ENCODE peak calls at places on chromosomes 12 and 14, in seven cellular contexts. W is H1; M is ovary; Q is fibroblast of lung; G is CD8-positive, alpha-beta T cell; K is HCT116; A is MM.1S. F is an unnamed sample.
A peak's percentile ranks its signal among the peaks of the same experiment; 100 is the strongest.

GRCh38 chr14:105398726-105399440 is 545 bp downstream of the TEX22 start:
- DNase-seq in M (no peak), K (no peak), G (no peak), A (no peak), W (peak; percentile 69), Q (peak; percentile 45), F (no peak)

GRCh38 chr12:110339184-110339952 is 58.3 kb downstream of the ATP2A2 start:
- DNase-seq in A (no peak), Q (no peak), W (peak; percentile 22), G (no peak), M (no peak), K (no peak), F (no peak)

GRCh38 chr14:103517172-103517566 is 5.5 kb downstream of the CKB start:
- DNase-seq in M (no peak), K (no peak), Q (no peak), A (no peak), W (no peak), G (no peak), F (no peak)

GRCh38 chr14:26525057-26525456 is 72.8 kb downstream of the NOVA1 start:
- DNase-seq in W (no peak), M (no peak), Q (no peak), G (no peak), A (no peak), K (no peak), F (no peak)

GRCh38 chr12:62543741-62544140 is 77.1 kb downstream of the MON2 start:
- DNase-seq in K (no peak), Q (no peak), M (no peak), A (no peak), G (no peak), W (no peak), F (no peak)

GRCh38 chr12:68932701-68933563 is at the start of gene CPM:
- DNase-seq in W (peak; percentile 77), M (peak; percentile 75), Q (peak; percentile 54), G (peak; percentile 65), A (peak; percentile 74), K (no peak), F (peak; percentile 59)

GRCh38 chr12:1657616-1658167 is 28.7 kb downstream of the WNT5B start:
- DNase-seq in K (no peak), W (no peak), G (no peak), M (no peak), A (no peak), Q (no peak), F (no peak)

GRCh38 chr12:64603183-64603841 is 7.0 kb upstream of the RASSF3 start:
- DNase-seq in G (no peak), K (no peak), M (no peak), W (no peak), A (no peak), Q (no peak), F (no peak)

GRCh38 chr12:79046021-79046420 is 181.4 kb downstream of the SYT1 start:
- DNase-seq in K (no peak), G (no peak), M (no peak), Q (no peak), A (no peak), W (no peak), F (no peak)

GRCh38 chr12:118055144-118055557 is 5.8 kb downstream of the WSB2 start:
- DNase-seq in M (no peak), Q (no peak), K (no peak), G (peak; percentile 68), A (peak; percentile 48), W (peak; percentile 79), F (peak; percentile 50)

GRCh38 chr14:60184597-60185555 is 19.7 kb upstream of the DHRS7 start:
- DNase-seq in W (no peak), M (no peak), A (no peak), G (no peak), Q (no peak), K (no peak), F (no peak)

GRCh38 chr12:103308396-103308795 is 187.4 kb downstream of the C12orf42 start:
- DNase-seq in K (no peak), W (no peak), G (no peak), M (no peak), A (no peak), Q (no peak), F (no peak)

GRCh38 chr12:112023759-112024396 is 10.7 kb downstream of the ERP29 start:
- DNase-seq in M (no peak), K (no peak), Q (no peak), W (no peak), A (no peak), G (no peak), F (no peak)

GRCh38 chr12:56546680-56547079 is 25.1 kb downstream of the RBMS2 start:
- DNase-seq in G (no peak), W (no peak), K (no peak), A (no peak), Q (no peak), M (no peak), F (no peak)

GRCh38 chr14:69282448-69282847 is 22.5 kb downstream of the GALNT16 start:
- DNase-seq in G (no peak), K (no peak), W (no peak), Q (no peak), M (no peak), A (no peak), F (no peak)

GRCh38 chr14:79544671-79545070 is 666.6 kb downstream of the DIO2 start:
- DNase-seq in G (no peak), W (no peak), K (no peak), A (no peak), Q (peak; percentile 98), M (no peak), F (no peak)

GRCh38 chr12:82659343-82660207 is 27.1 kb upstream of the TMTC2 start:
- DNase-seq in A (no peak), Q (no peak), M (no peak), K (no peak), G (no peak), W (no peak), F (no peak)

GRCh38 chr12:11785722-11786121 is 136.2 kb downstream of the ETV6 start:
- DNase-seq in M (no peak), Q (peak; percentile 47), A (no peak), W (no peak), G (no peak), K (no peak), F (no peak)

GRCh38 chr14:103512701-103513611 is 9.7 kb downstream of the CKB start:
- DNase-seq in A (no peak), G (no peak), K (no peak), W (no peak), M (no peak), Q (peak; percentile 84), F (no peak)

GRCh38 chr12:9741726-9742125 is 8.8 kb upstream of the CLECL1 start:
- DNase-seq in Q (no peak), W (no peak), G (peak; percentile 67), A (peak; percentile 90), M (no peak), K (no peak), F (peak; percentile 90)

DNA sequence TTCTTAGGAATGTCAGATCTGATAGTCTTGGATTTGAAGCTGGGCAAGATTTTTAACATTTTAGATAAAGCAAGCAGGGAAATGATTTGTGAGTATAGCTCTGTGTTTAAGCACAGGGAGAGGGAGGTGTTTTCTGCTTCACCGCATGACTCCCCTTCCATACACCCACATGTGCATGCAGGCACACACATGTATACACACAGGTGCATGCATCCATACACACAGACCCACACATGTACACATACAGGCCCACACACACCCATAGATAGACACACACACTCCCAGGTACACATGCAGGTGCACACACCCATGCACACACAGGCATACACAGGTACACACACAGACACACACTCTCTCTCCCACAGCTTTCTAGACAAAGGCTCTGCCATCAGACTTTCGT is 1135.6 kb downstream of the BCL11B start:
- DNase-seq in W (no peak), M (no peak), G (no peak), Q (no peak), A (no peak), K (no peak), F (no peak)
- H3K4me3 ChIP-seq in W (no peak overlapping the region), M (no peak overlapping the region), G (peak overlapping the region; percentile 56), Q (no peak overlapping the region), A (no peak overlapping the region), K (no peak overlapping the region), F (peak overlapping the region; percentile 26)

GRCh38 chr12:125089083-125089482 is 23.8 kb downstream of the AACS start:
- DNase-seq in G (no peak), K (no peak), A (no peak), M (no peak), Q (no peak), W (no peak), F (no peak)
- H3K36me3 ChIP-seq in G (peaks cover 13% of the 10 kb centered on the region), K (peaks cover 13% of the 10 kb centered on the region), A (no peaks in the 10 kb centered on the region), M (no peaks in the 10 kb centered on the region), Q (peaks cover 20% of the 10 kb centered on the region), W (peaks cover 27% of the 10 kb centered on the region), F (no peaks in the 10 kb centered on the region)

DNA sequence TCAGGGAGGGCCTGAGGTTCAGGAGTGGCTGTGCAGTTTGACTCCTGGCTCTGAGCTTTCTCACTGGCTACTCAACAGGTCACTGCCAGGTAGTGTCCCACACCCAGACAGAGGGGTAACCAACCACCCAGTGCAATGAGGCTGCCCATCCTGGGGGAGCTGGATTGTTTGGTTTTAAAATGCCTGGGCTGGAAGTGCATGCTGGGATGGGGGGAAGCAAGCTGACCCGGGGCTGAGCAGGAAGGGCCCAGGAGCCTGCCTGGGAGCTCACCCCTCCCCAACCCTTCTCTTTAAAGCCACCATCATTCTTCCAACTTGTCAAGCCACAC is 12.6 kb upstream of the ABHD12B start:
- DNase-seq in A (no peak), M (no peak), K (no peak), W (no peak), G (no peak), Q (no peak), F (no peak)
- H3K27ac ChIP-seq in A (no peak overlapping the region), M (no peak overlapping the region), K (no peak overlapping the region), W (no peak overlapping the region), G (no peak overlapping the region), Q (peak overlapping the region; percentile 40), F (no peak overlapping the region)

GRCh38 chr14:20787025-20787424 is 6.0 kb downstream of the RNASE6 start:
- DNase-seq in W (no peak), Q (no peak), K (no peak), M (no peak), G (no peak), A (no peak), F (no peak)

GRCh38 chr14:20790439-20791116 is 9.5 kb downstream of the RNASE6 start:
- DNase-seq in K (no peak), G (no peak), M (no peak), Q (no peak), A (no peak), W (no peak), F (no peak)

GRCh38 chr14:20794644-20795369 is 7.8 kb downstream of the RNASE1 start:
- DNase-seq in W (no peak), K (no peak), Q (no peak), G (no peak), M (no peak), A (no peak), F (no peak)

GRCh38 chr14:20791199-20791996 is 10.3 kb downstream of the RNASE6 start:
- DNase-seq in Q (no peak), M (no peak), W (no peak), K (no peak), A (no peak), G (no peak), F (no peak)

DNA sequence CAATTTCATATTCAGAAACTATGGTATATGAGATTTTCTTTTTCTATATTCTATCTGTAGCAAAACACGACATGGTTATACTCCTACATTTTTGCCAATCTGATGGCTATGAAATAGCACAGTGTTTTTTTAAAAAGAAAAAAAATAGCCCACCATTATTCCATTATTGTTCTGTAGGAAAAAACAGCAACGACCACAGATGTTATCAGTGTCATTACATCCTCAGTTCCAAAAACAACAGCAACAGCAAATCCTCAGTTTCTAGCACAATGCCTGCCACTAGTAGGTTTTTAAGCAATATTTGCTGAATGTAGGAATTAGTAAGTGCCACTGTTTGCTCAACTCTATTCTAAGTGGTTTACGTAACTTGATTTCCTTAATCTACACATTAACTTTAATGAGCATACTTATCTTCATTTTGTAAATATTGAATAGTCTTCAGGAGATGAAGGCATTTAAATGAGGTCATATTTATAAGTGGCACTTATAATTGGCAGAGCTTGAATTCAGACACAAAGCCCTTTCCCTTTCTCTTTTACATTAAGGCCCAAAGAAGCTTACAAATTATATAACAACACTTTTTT is 8.3 kb downstream of the RNASE6 start:
- DNase-seq in M (no peak), G (no peak), Q (no peak), K (no peak), W (no peak), A (no peak), F (no peak)
- H3K4me3 ChIP-seq in M (no peak overlapping the region), G (no peak overlapping the region), Q (no peak overlapping the region), K (no peak overlapping the region), W (no peak overlapping the region), A (no peak overlapping the region), F (no peak overlapping the region)

F was measured in CD8-positive, alpha-beta memory T cell.